ENCODE peak calls at places on chromosome 4, in five cellular contexts. Z is pancreas; Q is K562; Y is transverse colon; I is CD8-positive, alpha-beta T cell. G is an unnamed sample.
A peak's percentile ranks its signal among the peaks of the same experiment; 100 is the strongest.

GRCh38 chr4:77074961-77075855 is 581 bp downstream of the CCNI start:
- DNase-seq in Z (peak; percentile 67), Q (peak; percentile 82), Y (peak; percentile 78), I (peak; percentile 71), G (peak; percentile 90)

GRCh38 chr4:7524841-7525240 is 90.1 kb upstream of the PSAPL1 start:
- DNase-seq in Z (no peak), Q (no peak), Y (no peak), I (no peak), G (no peak)

GRCh38 chr4:99013402-99013843 is 17.9 kb downstream of the METAP1 start:
- DNase-seq in Z (no peak), Q (no peak), Y (no peak), I (no peak), G (no peak)

GRCh38 chr4:2071912-2072867 is 13.1 kb downstream of the NAT8L start:
- DNase-seq in Z (peak; percentile 74), Q (no peak), Y (no peak), I (no peak), G (peak; percentile 38)

GRCh38 chr4:2058264-2059033 is 678 bp upstream of the NAT8L start:
- DNase-seq in Z (no peak), Q (peak; percentile 80), Y (no peak), I (no peak), G (peak; percentile 42)

GRCh38 chr4:28675582-28675981 is 1814.9 kb downstream of the STIM2 start:
- DNase-seq in Z (no peak), Q (no peak), Y (no peak), I (no peak), G (no peak)

GRCh38 chr4:78956979-78957378 is 17.7 kb upstream of the PAQR3 start:
- DNase-seq in Z (no peak), Q (no peak), Y (no peak), I (no peak), G (no peak)

GRCh38 chr4:128068927-128069326 is 7.8 kb downstream of the LARP1B start:
- DNase-seq in Z (no peak), Q (peak; percentile 35), Y (no peak), I (no peak), G (no peak)

GRCh38 chr4:56746639-56747038 is 65.5 kb upstream of the HOPX start:
- DNase-seq in Z (no peak), Q (no peak), Y (no peak), I (no peak), G (no peak)

GRCh38 chr4:13701937-13702446 is 74.5 kb upstream of the BOD1L1 start:
- DNase-seq in Z (peak; percentile 16), Q (no peak), Y (no peak), I (no peak), G (no peak)

GRCh38 chr4:155430895-155431467 is 54.2 kb upstream of the MAP9 start:
- DNase-seq in Z (no peak), Q (no peak), Y (no peak), I (no peak), G (no peak)

GRCh38 chr4:155423671-155424070 is 46.9 kb upstream of the MAP9 start:
- DNase-seq in Z (no peak), Q (no peak), Y (no peak), I (no peak), G (no peak)

GRCh38 chr4:155428128-155428527 is 51.4 kb upstream of the MAP9 start:
- DNase-seq in Z (no peak), Q (no peak), Y (no peak), I (no peak), G (no peak)

DNA sequence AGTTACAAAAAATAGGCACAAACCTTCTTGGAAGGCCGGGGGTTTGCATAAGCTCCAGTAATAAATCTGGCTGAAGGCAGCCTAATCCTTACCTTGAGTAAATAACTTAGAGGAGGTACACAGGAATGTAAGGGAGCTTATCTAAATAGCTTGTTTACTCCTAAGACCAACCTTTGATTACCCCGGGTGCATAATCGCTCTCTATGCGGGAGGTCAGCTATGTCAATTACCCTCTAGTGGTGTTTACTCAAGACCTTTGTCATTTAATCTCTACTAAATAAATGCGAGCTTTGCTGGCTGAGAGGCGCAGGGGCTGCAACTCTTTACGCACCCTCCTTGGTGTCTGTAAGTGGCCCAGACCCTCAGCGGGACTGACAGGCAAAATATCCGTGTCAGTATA is 50.2 kb upstream of the MAP9 start:
- DNase-seq in Z (no peak), Q (no peak), Y (no peak), I (no peak), G (no peak)
- H3K9me3 ChIP-seq in Z (no peaks in the 10 kb centered on the region), Q (no peaks in the 10 kb centered on the region), Y (no peaks in the 10 kb centered on the region), I (no peaks in the 10 kb centered on the region), G (peaks cover 6% of the 10 kb centered on the region)

DNA sequence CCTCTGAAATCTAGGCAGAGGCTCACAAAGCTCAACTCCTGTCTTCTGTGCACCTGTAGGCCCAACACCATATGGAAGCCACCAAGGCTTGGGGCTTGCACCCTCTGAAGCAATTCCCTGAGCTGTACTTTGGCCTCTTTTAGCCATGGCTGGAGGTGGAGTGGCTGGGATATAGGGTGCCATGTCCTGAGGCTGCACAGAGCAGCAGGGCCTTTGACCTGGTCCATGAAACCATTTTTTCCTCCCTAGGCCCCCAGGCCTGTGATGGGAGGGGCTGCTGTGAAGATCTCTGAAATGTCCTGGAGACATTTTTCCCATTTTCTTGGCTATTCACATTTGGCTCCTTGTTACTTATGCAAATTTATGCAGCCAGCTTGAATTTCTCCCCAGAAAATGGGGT is 20.9 kb upstream of the COL25A1 start:
- DNase-seq in Z (no peak), Q (no peak), Y (no peak), I (no peak), G (no peak)
- H3K9me3 ChIP-seq in Z (no peaks in the 10 kb centered on the region), Q (peaks cover 3% of the 10 kb centered on the region), Y (peaks cover 11% of the 10 kb centered on the region), I (peaks cover 3% of the 10 kb centered on the region), G (peaks cover 15% of the 10 kb centered on the region)

GRCh38 chr4:44098973-44099372 is 349.6 kb downstream of the KCTD8 start:
- DNase-seq in Z (no peak), Q (no peak), Y (no peak), I (no peak), G (no peak)
- H3K9me3 ChIP-seq in Z (no peaks in the 10 kb centered on the region), Q (no peaks in the 10 kb centered on the region), Y (no peaks in the 10 kb centered on the region), I (no peaks in the 10 kb centered on the region), G (no peaks in the 10 kb centered on the region)

DNA sequence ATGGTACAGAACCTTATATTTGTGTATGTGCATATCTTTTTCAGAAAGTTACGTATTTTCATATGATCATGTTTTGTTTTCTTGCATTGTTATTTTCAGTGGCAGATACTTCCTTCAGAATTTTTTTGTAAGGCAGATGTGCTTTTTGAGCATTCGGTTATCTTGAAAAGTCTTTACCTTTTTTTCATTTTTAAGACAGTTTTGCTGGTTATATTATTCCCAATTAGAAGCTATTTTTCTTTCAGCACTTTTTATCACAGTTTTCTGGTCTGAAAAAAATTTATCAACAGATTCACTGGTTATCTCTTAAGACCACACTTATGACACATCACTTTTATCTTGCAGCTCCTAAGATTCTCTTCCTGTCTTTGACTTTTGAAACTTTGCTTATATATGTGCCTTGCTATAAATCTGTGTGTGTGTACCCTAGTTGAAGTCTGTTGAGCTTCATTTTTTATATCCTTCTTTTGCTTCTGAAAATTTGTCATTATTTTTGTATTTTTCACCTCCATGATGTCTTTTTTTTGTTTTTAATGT is 53.1 kb downstream of the ZNF732 start:
- DNase-seq in Z (no peak), Q (no peak), Y (no peak), I (no peak), G (no peak)
- H3K9me3 ChIP-seq in Z (peaks cover 10% of the 10 kb centered on the region), Q (peaks cover 1% of the 10 kb centered on the region), Y (peaks cover 72% of the 10 kb centered on the region), I (peaks cover 19% of the 10 kb centered on the region), G (peaks cover 95% of the 10 kb centered on the region)

GRCh38 chr4:5084911-5085475 is 33.7 kb downstream of the STK32B start:
- DNase-seq in Z (no peak), Q (no peak), Y (no peak), I (no peak), G (no peak)

GRCh38 chr4:5086535-5086934 is 35.3 kb downstream of the STK32B start:
- DNase-seq in Z (no peak), Q (no peak), Y (no peak), I (no peak), G (no peak)

GRCh38 chr4:5081441-5081999 is 30.2 kb downstream of the STK32B start:
- DNase-seq in Z (no peak), Q (no peak), Y (no peak), I (no peak), G (no peak)

GRCh38 chr4:5079581-5079980 is 28.3 kb downstream of the STK32B start:
- DNase-seq in Z (no peak), Q (no peak), Y (no peak), I (no peak), G (no peak)

DNA sequence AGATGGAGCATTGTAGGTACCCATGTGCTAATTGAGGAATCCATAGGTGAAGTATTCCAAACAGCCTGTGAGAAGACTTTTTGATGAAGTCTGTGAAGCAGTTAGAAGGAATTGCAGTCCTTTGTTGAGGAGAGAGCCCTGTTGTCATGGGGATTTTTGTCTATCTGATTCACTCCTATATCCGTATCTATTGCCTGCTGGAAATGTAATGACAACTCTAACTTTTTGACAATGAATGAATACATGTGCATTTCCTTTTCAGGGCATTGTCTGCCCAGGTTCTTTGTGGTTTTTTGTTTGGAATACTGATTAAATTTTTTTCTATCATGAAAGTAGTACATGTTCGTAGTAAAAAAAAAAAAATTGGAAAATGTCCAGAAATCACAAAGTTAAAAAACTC is 31.1 kb downstream of the STK32B start:
- DNase-seq in Z (no peak), Q (no peak), Y (no peak), I (no peak), G (no peak)
- H3K9me3 ChIP-seq in Z (no peaks in the 10 kb centered on the region), Q (no peaks in the 10 kb centered on the region), Y (peaks cover 7% of the 10 kb centered on the region), I (no peaks in the 10 kb centered on the region), G (peaks cover 15% of the 10 kb centered on the region)